ENCODE peak calls at places on chromosomes 3 and 15, in six cellular contexts. C is cardiac muscle cell, Z is SJCRH30, U is SJSA1, P is psoas muscle, Q is tibial artery. J is an unnamed sample. For H3K27me3 and H3K36me3, the result is how much of the 10 kb centered on the place peaks cover.

GRCh38 chr3:146585156-146585555 is 20.0 kb downstream of the PLSCR5 start:
- DNase-seq in C (no peak), Z (no peak), U (no peak), P (no peak), Q (no peak), J (no peak)

GRCh38 chr15:63677778-63678177 is 80.6 kb downstream of the FBXL22 start:
- DNase-seq in C (no peak), Z (no peak), U (no peak), P (peak), Q (no peak), J (no peak)

GRCh38 chr3:177150970-177151627 is 46.2 kb downstream of the TBL1XR1 start:
- DNase-seq in C (peak), Z (peak), U (peak), P (no peak), Q (no peak), J (peak)

GRCh38 chr3:49001155-49001554 is 6.0 kb upstream of the WDR6 start:
- DNase-seq in C (no peak), Z (no peak), U (no peak), P (no peak), Q (no peak), J (no peak)

GRCh38 chr3:141275973-141276372 is 44.3 kb downstream of the PXYLP1 start:
- DNase-seq in C (no peak), Z (no peak), U (no peak), P (no peak), Q (no peak), J (no peak)

GRCh38 chr3:67495751-67496150 is 158.7 kb downstream of the SUCLG2 start:
- DNase-seq in C (no peak), Z (no peak), U (no peak), P (no peak), Q (no peak), J (no peak)

GRCh38 chr3:10505050-10505790 is at the start of gene ATP2B2:
- DNase-seq in C (peak), Z (no peak), U (no peak), P (peak), Q (no peak), J (no peak)

GRCh38 chr3:42515391-42515916 is 13.0 kb downstream of the VIPR1 start:
- DNase-seq in C (no peak), Z (no peak), U (no peak), P (no peak), Q (peak), J (no peak)

GRCh38 chr3:165196577-165197561 is 685 bp upstream of the SLITRK3 start:
- DNase-seq in C (peak), Z (peak), U (no peak), P (no peak), Q (peak), J (no peak)

GRCh38 chr15:70477750-70478250 is 285.6 kb downstream of the UACA start:
- DNase-seq in C (no peak), Z (no peak), U (no peak), P (no peak), Q (no peak), J (no peak)

GRCh38 chr3:13550791-13551360 is 2.0 kb downstream of the FBLN2 start:
- DNase-seq in C (no peak), Z (no peak), U (no peak), P (peak), Q (no peak), J (no peak)
- H3K27me3 ChIP-seq in C (under half), Z (under half), U (under half), P (under half), Q (under half), J (under half)

DNA sequence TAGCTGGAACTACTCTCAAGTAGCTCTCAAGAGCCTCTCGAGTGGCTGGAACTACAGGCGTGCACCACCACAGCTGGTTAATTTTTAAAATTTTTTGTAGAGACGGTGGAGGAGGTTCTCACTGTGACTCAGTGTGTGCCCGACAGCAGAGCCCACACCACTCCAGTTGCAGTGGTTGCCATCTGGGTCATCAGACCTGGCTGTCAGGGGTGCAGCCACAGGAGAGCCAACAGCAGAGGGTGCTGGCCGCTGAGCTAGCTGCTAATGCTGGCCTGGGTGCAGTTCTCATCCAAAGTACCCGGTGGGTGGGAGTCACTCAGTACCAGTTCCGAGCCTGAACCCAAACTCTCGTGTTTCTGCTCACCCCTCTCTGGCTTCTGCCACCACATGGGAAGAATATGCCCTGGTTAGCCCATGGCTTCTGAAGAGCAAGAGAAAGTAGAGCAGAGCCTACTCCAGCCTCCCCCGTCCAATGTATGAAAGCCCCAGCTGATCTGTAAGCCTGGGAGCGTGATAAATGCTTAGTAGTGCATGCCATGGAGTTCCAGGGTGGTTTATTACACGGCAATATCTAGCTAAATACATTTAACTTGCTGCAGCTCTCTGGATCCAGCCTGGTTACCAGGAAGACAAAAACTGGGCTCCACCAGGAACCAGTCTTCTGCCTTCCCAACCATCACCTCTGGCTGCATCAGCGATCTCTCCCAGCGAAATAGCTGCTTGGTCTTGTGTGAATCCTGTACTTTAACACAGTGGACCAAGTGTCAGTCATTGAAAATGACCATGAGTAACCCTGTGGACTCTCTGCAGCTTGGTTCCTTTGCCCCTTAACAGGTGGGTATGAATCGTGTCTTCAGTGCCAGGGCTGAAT is 17.1 kb downstream of the UMPS start:
- DNase-seq in C (no peak), Z (no peak), U (no peak), P (no peak), Q (no peak), J (no peak)
- H3K36me3 ChIP-seq in C (under half), Z (under half), U (under half), P (under half), Q (half or more), J (under half)

DNA sequence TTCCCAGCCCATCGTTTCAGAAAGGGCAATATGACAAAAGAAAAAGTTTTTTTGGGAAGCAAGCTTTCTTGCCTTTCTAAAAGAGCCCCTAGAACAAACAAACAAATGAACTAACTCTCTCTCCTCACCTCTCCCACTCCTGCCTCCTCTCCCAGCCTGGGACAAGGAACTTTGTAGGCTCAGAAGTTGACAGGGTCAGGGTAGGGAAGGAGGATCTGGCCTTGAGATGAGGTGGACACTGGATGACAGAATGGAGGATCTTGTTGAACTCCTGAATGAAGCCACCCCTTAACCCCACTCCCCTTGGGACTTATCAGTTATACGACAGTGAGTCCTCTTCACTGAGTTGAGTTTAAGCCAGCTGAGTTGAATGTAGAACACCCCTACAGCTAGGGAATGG is 1.6 kb upstream of the ITGA11 start:
- DNase-seq in C (no peak), Z (no peak), U (no peak), P (no peak), Q (no peak), J (no peak)
- H3K27me3 ChIP-seq in C (half or more), Z (under half), U (half or more), P (under half), Q (under half), J (half or more)

DNA sequence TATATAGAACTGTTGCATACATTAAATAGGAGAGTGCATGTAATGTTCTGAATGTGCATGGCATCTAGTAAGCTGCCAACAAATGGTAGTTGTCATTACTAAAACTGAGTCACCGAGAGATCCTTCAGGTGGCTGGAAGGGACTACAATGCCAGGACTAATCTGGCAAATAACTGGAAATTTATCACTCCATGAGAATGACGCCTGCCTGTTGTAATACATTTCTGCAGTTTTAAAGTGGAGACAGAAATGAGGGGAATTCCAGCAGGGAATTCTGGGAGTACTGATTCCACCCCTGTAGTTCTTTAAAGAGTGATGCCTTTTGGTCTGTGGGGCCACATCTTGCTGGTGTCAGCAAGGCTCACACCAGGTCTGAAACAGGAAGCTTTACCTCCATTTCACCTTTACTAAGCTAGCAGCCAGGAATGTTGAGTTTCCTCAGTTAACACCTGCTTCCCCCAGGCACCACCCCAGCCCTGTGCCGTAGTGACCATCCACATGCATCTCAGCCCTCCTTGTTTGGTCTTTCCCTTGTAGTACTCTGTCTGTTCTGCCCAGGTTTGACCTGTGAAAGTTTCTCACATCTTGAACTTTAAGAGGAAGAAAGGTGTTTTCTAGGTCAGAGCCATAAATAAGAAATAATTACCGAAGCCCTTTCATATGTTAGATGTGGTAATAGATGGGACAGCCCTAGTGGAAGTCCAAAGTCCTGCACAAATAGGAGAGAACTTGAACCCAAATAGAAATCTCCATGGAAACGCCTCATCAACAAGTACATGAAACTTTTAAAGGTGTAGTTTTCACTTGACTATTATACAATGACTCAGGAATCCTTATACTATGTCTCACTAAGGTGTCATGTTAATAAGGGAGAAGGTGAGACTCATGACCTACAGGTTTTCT is 56.7 kb upstream of the LMOD3 start:
- DNase-seq in C (no peak), Z (no peak), U (no peak), P (no peak), Q (no peak), J (no peak)
- H3K36me3 ChIP-seq in C (half or more), Z (under half), U (under half), P (under half), Q (under half), J (under half)